ENCODE peak calls at places on chromosomes 2 and 18, in four cellular contexts. One of them, this sample, is unnamed.

GRCh38 chr2:60519259-60519863 is 34.1 kb downstream of the BCL11A start:
- DNase-seq in uterus: no peak
- DNase-seq in ACHN: no peak
- DNase-seq in activated CD4-positive, alpha-beta T cell treated with anti-CD3 and anti-CD28 coated beads, Interleukin-2, amount 50 U/mL, for 4 hours: no peak
- DNase-seq in this sample: no peak

GRCh38 chr2:124283090-124283489 is 258.0 kb downstream of the CNTNAP5 start:
- DNase-seq in activated CD4-positive, alpha-beta T cell treated with anti-CD3 and anti-CD28 coated beads, Interleukin-2, amount 50 U/mL, for 4 hours: no peak
- DNase-seq in ACHN: peak; percentile 42
- DNase-seq in uterus: no peak
- DNase-seq in this sample: peak; percentile 56

GRCh38 chr2:41066168-41066567 is 614.3 kb upstream of the SLC8A1 start:
- DNase-seq in uterus: no peak
- DNase-seq in activated CD4-positive, alpha-beta T cell treated with anti-CD3 and anti-CD28 coated beads, Interleukin-2, amount 50 U/mL, for 4 hours: no peak
- DNase-seq in ACHN: no peak
- DNase-seq in this sample: no peak

GRCh38 chr2:232890536-232890895 is 20.5 kb downstream of the SNORC start:
- DNase-seq in ACHN: no peak
- DNase-seq in uterus: no peak
- DNase-seq in activated CD4-positive, alpha-beta T cell treated with anti-CD3 and anti-CD28 coated beads, Interleukin-2, amount 50 U/mL, for 4 hours: no peak
- DNase-seq in this sample: no peak

GRCh38 chr18:34707670-34708069 is 2.4 kb upstream of the DTNA start:
- DNase-seq in ACHN: peak; percentile 81
- DNase-seq in uterus: peak; percentile 80
- DNase-seq in activated CD4-positive, alpha-beta T cell treated with anti-CD3 and anti-CD28 coated beads, Interleukin-2, amount 50 U/mL, for 4 hours: no peak
- DNase-seq in this sample: peak; percentile 64

GRCh38 chr18:61980355-61980754 is 87.5 kb upstream of the RNF152 start:
- DNase-seq in uterus: no peak
- DNase-seq in ACHN: no peak
- DNase-seq in activated CD4-positive, alpha-beta T cell treated with anti-CD3 and anti-CD28 coated beads, Interleukin-2, amount 50 U/mL, for 4 hours: no peak
- DNase-seq in this sample: no peak

GRCh38 chr2:11635141-11635540 is 34.9 kb downstream of the NTSR2 start:
- DNase-seq in uterus: no peak
- DNase-seq in activated CD4-positive, alpha-beta T cell treated with anti-CD3 and anti-CD28 coated beads, Interleukin-2, amount 50 U/mL, for 4 hours: no peak
- DNase-seq in ACHN: no peak
- DNase-seq in this sample: no peak

GRCh38 chr2:148875387-148876051 is 492 bp downstream of the KIF5C start:
- DNase-seq in ACHN: no peak
- DNase-seq in uterus: no peak
- DNase-seq in activated CD4-positive, alpha-beta T cell treated with anti-CD3 and anti-CD28 coated beads, Interleukin-2, amount 50 U/mL, for 4 hours: peak; percentile 1
- DNase-seq in this sample: no peak

GRCh38 chr2:132766573-132766972 is 96.6 kb upstream of the LYPD1 start:
- DNase-seq in uterus: no peak
- DNase-seq in activated CD4-positive, alpha-beta T cell treated with anti-CD3 and anti-CD28 coated beads, Interleukin-2, amount 50 U/mL, for 4 hours: no peak
- DNase-seq in ACHN: no peak
- DNase-seq in this sample: no peak

This sample was measured in RCC 7860.